ENCODE peak calls at places on chromosomes 2 and 18, in six cellular contexts. V is AG04449; C is stimulated activated CD8-positive, alpha-beta memory T cell treated with anti-CD3 and anti-CD28 coated beads, Interleukin-7, amount 100 ng/mL, for 48 hours; W is GDM1; Z is activated gamma-delta T cell treated with anti-CD3 and anti-CD28 coated beads, Interleukin-2, amount 50 U/mL, for 16 hours; P is HFFc6. F is an unnamed sample.

GRCh38 chr18:23208600-23208999 is 73.3 kb downstream of the CABLES1 start:
- DNase-seq in C (no peak), V (no peak), P (no peak), W (no peak), Z (no peak), F (no peak)

GRCh38 chr2:79039944-79040343 is 14.4 kb downstream of the REG3G start:
- DNase-seq in Z (no peak), P (no peak), W (no peak), C (no peak), V (no peak), F (no peak)

GRCh38 chr18:50340078-50340477 is 34.8 kb upstream of the SKA1 start:
- DNase-seq in W (no peak), Z (no peak), C (no peak), V (no peak), P (no peak), F (no peak)

GRCh38 chr18:62346327-62347090 is 21.4 kb downstream of the TNFRSF11A start:
- DNase-seq in V (no peak), Z (no peak), W (no peak), P (no peak), C (no peak), F (no peak)

GRCh38 chr2:98908909-98909308 is 27.1 kb downstream of the CRACDL start:
- DNase-seq in W (peak), C (no peak), V (no peak), Z (no peak), P (peak), F (no peak)

GRCh38 chr18:75128911-75129716 is 79.8 kb downstream of the PTGR3 start:
- DNase-seq in P (no peak), V (no peak), Z (no peak), W (no peak), C (no peak), F (no peak)

GRCh38 chr18:35378206-35378795 is 1.2 kb upstream of the ZNF396 start:
- DNase-seq in V (no peak), Z (no peak), P (peak), C (no peak), W (no peak), F (no peak)

GRCh38 chr2:239673641-239674040 is 272.8 kb upstream of the HDAC4 start:
- DNase-seq in C (no peak), Z (no peak), V (no peak), P (no peak), W (no peak), F (no peak)

GRCh38 chr2:31950946-31951562 is 59.8 kb downstream of the MEMO1 start:
- DNase-seq in C (no peak), Z (no peak), V (no peak), P (no peak), W (no peak), F (no peak)

GRCh38 chr2:27701676-27702075 is 38.0 kb downstream of the SLC4A1AP start:
- DNase-seq in P (no peak), V (no peak), Z (no peak), W (no peak), C (no peak), F (no peak)

GRCh38 chr2:134379293-134379692 is 125.4 kb downstream of the MGAT5 start:
- DNase-seq in W (no peak), P (no peak), C (no peak), Z (no peak), V (no peak), F (no peak)

GRCh38 chr2:121309801-121310200 is 24.8 kb upstream of the TFCP2L1 start:
- DNase-seq in C (no peak), Z (peak), W (peak), P (no peak), V (no peak), F (no peak)

GRCh38 chr2:2800697-2801096 is 469.6 kb upstream of the MYT1L start:
- DNase-seq in P (no peak), Z (no peak), V (no peak), C (no peak), W (no peak), F (no peak)

GRCh38 chr18:80033181-80034067 is 810 bp upstream of the RBFA start:
- DNase-seq in C (no peak), W (no peak), V (no peak), Z (peak), P (peak), F (no peak)

GRCh38 chr18:48663931-48664847 is 125.4 kb downstream of the CTIF start:
- DNase-seq in W (no peak), Z (peak), V (no peak), C (peak), P (no peak), F (peak)

GRCh38 chr2:212811946-212812345 is 273.3 kb upstream of the ERBB4 start:
- DNase-seq in P (no peak), W (no peak), Z (no peak), V (no peak), C (no peak), F (no peak)

GRCh38 chr2:48328972-48329723 is 200.8 kb upstream of the STON1 start:
- DNase-seq in C (no peak), W (no peak), Z (no peak), V (no peak), P (no peak), F (no peak)

GRCh38 chr18:12765127-12765526 is 62.3 kb downstream of the PSMG2 start:
- DNase-seq in Z (no peak), C (no peak), V (no peak), P (no peak), W (no peak), F (no peak)

GRCh38 chr2:28683100-28683706 is 68.4 kb upstream of the PPP1CB start:
- DNase-seq in Z (no peak), W (no peak), V (no peak), P (peak), C (no peak), F (no peak)

GRCh38 chr2:50143822-50144575 is 887.9 kb downstream of the NRXN1 start:
- DNase-seq in P (no peak), W (no peak), V (no peak), Z (no peak), C (no peak), F (no peak)

GRCh38 chr2:237159006-237159897 is 73.6 kb downstream of the COPS8 start:
- DNase-seq in Z (no peak), W (no peak), P (peak), C (no peak), V (no peak), F (no peak)

GRCh38 chr2:188280811-188281222 is 10.9 kb upstream of the GULP1 start:
- DNase-seq in P (no peak), Z (no peak), V (no peak), C (no peak), W (no peak), F (no peak)

GRCh38 chr2:64426191-64426952 is 27.6 kb upstream of the LGALSL start:
- DNase-seq in Z (no peak), W (no peak), V (no peak), P (no peak), C (no peak), F (no peak)

GRCh38 chr2:206158563-206159345 is 490 bp downstream of the NDUFS1 start:
- DNase-seq in C (no peak), P (no peak), Z (no peak), V (no peak), W (no peak), F (no peak)

GRCh38 chr2:219509780-219510511 is 4.3 kb upstream of the ASIC4 start:
- DNase-seq in C (peak), W (peak), P (peak), Z (no peak), V (no peak), F (no peak)

F was measured in AG09319.